ENCODE peak calls at places on chromosomes 11 and 22, in four cellular contexts. One of them, this sample, is unnamed.
A peak's percentile ranks its signal among the peaks of the same experiment; 100 is the strongest.

GRCh38 chr22:37176464-37177061 is 11.5 kb downstream of the C1QTNF6 start:
- DNase-seq in HS-27A: no peak
- DNase-seq in ACHN: no peak
- DNase-seq in CD8-positive, alpha-beta T cell: no peak
- DNase-seq in this sample: peak; percentile 71

GRCh38 chr11:46642627-46643335 is 25.4 kb downstream of the ATG13 start:
- DNase-seq in HS-27A: no peak
- DNase-seq in ACHN: no peak
- DNase-seq in CD8-positive, alpha-beta T cell: no peak
- DNase-seq in this sample: no peak

GRCh38 chr11:124754309-124754708 is 2.3 kb upstream of the VSIG2 start:
- DNase-seq in HS-27A: no peak
- DNase-seq in ACHN: no peak
- DNase-seq in CD8-positive, alpha-beta T cell: no peak
- DNase-seq in this sample: no peak

GRCh38 chr22:31211504-31211861 is 615 bp upstream of the LIMK2 start:
- DNase-seq in HS-27A: no peak
- DNase-seq in ACHN: no peak
- DNase-seq in CD8-positive, alpha-beta T cell: no peak
- DNase-seq in this sample: no peak

GRCh38 chr11:114088836-114089235 is 29.3 kb downstream of the ZBTB16 start:
- DNase-seq in HS-27A: no peak
- DNase-seq in ACHN: no peak
- DNase-seq in CD8-positive, alpha-beta T cell: no peak
- DNase-seq in this sample: no peak

GRCh38 chr11:117814766-117815261 is 9.7 kb downstream of the FXYD2 start:
- DNase-seq in HS-27A: no peak
- DNase-seq in ACHN: peak; percentile 98
- DNase-seq in CD8-positive, alpha-beta T cell: peak; percentile 92
- DNase-seq in this sample: peak; percentile 90

GRCh38 chr11:129881570-129882170 is 13.7 kb downstream of the NFRKB start:
- DNase-seq in HS-27A: no peak
- DNase-seq in ACHN: peak; percentile 36
- DNase-seq in CD8-positive, alpha-beta T cell: peak; percentile 64
- DNase-seq in this sample: peak; percentile 56

GRCh38 chr11:11969380-11970215 is 38.8 kb downstream of the DKK3 start:
- DNase-seq in HS-27A: no peak
- DNase-seq in ACHN: no peak
- DNase-seq in CD8-positive, alpha-beta T cell: no peak
- DNase-seq in this sample: no peak

GRCh38 chr22:20937794-20938148 is 20.6 kb downstream of the CRKL start:
- DNase-seq in HS-27A: no peak
- DNase-seq in ACHN: no peak
- DNase-seq in CD8-positive, alpha-beta T cell: no peak
- DNase-seq in this sample: no peak

GRCh38 chr11:114079406-114080072 is 20.0 kb downstream of the ZBTB16 start:
- DNase-seq in HS-27A: no peak
- DNase-seq in ACHN: no peak
- DNase-seq in CD8-positive, alpha-beta T cell: no peak
- DNase-seq in this sample: no peak

GRCh38 chr11:117506856-117507425 is 179.3 kb downstream of the CEP164 start:
- DNase-seq in HS-27A: no peak
- DNase-seq in ACHN: no peak
- DNase-seq in CD8-positive, alpha-beta T cell: no peak
- DNase-seq in this sample: no peak

GRCh38 chr22:31625661-31626426 is 36.2 kb downstream of the PISD start:
- DNase-seq in HS-27A: no peak
- DNase-seq in ACHN: no peak
- DNase-seq in CD8-positive, alpha-beta T cell: no peak
- DNase-seq in this sample: peak; percentile 55

GRCh38 chr11:103988595-103988969 is 47.9 kb upstream of the DDI1 start:
- DNase-seq in HS-27A: no peak
- DNase-seq in ACHN: no peak
- DNase-seq in CD8-positive, alpha-beta T cell: no peak
- DNase-seq in this sample: no peak

GRCh38 chr11:67281552-67282150 is 7.5 kb upstream of the ANKRD13D start:
- DNase-seq in HS-27A: no peak
- DNase-seq in ACHN: no peak
- DNase-seq in CD8-positive, alpha-beta T cell: no peak
- DNase-seq in this sample: no peak

GRCh38 chr22:39311592-39312400 is 7.6 kb downstream of the RPL3 start:
- DNase-seq in HS-27A: no peak
- DNase-seq in ACHN: no peak
- DNase-seq in CD8-positive, alpha-beta T cell: no peak
- DNase-seq in this sample: no peak

GRCh38 chr11:61695917-61696316 is 15.7 kb downstream of the DAGLA start:
- DNase-seq in HS-27A: no peak
- DNase-seq in ACHN: peak; percentile 86
- DNase-seq in CD8-positive, alpha-beta T cell: peak; percentile 85
- DNase-seq in this sample: peak; percentile 76

GRCh38 chr22:50670914-50671538 is 1.6 kb upstream of the SHANK3 start:
- DNase-seq in HS-27A: no peak
- DNase-seq in ACHN: no peak
- DNase-seq in CD8-positive, alpha-beta T cell: no peak
- DNase-seq in this sample: no peak

GRCh38 chr11:96012086-96012824 is 88.3 kb upstream of the MTMR2 start:
- DNase-seq in HS-27A: no peak
- DNase-seq in ACHN: peak; percentile 87
- DNase-seq in CD8-positive, alpha-beta T cell: peak; percentile 61
- DNase-seq in this sample: peak; percentile 87

GRCh38 chr22:45211435-45211834 is 29.3 kb downstream of the KIAA0930 start:
- DNase-seq in HS-27A: no peak
- DNase-seq in ACHN: no peak
- DNase-seq in CD8-positive, alpha-beta T cell: no peak
- DNase-seq in this sample: no peak

GRCh38 chr22:32744560-32744959 is 56.9 kb upstream of the TIMP3 start:
- DNase-seq in HS-27A: no peak
- DNase-seq in ACHN: no peak
- DNase-seq in CD8-positive, alpha-beta T cell: no peak
- DNase-seq in this sample: no peak

GRCh38 chr22:27097933-27098332 is 440.5 kb downstream of the MIAT start:
- DNase-seq in HS-27A: no peak
- DNase-seq in ACHN: peak; percentile 33
- DNase-seq in CD8-positive, alpha-beta T cell: no peak
- DNase-seq in this sample: no peak

GRCh38 chr11:117910525-117910924 is 18.7 kb downstream of the TMPRSS13 start:
- DNase-seq in HS-27A: no peak
- DNase-seq in ACHN: no peak
- DNase-seq in CD8-positive, alpha-beta T cell: no peak
- DNase-seq in this sample: no peak

GRCh38 chr22:35037089-35037488 is 28.9 kb upstream of the ISX start:
- DNase-seq in HS-27A: no peak
- DNase-seq in ACHN: no peak
- DNase-seq in CD8-positive, alpha-beta T cell: no peak
- DNase-seq in this sample: no peak

GRCh38 chr22:17554814-17555213 is 8.5 kb upstream of the SLC25A18 start:
- DNase-seq in HS-27A: no peak
- DNase-seq in ACHN: no peak
- DNase-seq in CD8-positive, alpha-beta T cell: no peak
- DNase-seq in this sample: no peak

GRCh38 chr11:122149232-122149631 is 33.2 kb upstream of the BLID start:
- DNase-seq in HS-27A: no peak
- DNase-seq in ACHN: no peak
- DNase-seq in CD8-positive, alpha-beta T cell: no peak
- DNase-seq in this sample: no peak

GRCh38 chr11:45210846-45211245 is 64.4 kb downstream of the PRDM11 start:
- DNase-seq in HS-27A: no peak
- DNase-seq in ACHN: no peak
- DNase-seq in CD8-positive, alpha-beta T cell: no peak
- DNase-seq in this sample: no peak

GRCh38 chr11:71418643-71419042 is 29.6 kb downstream of the DHCR7 start:
- DNase-seq in HS-27A: no peak
- DNase-seq in ACHN: no peak
- DNase-seq in CD8-positive, alpha-beta T cell: no peak
- DNase-seq in this sample: no peak

GRCh38 chr11:68962527-68963250 is 18.1 kb downstream of the MRGPRD start:
- DNase-seq in HS-27A: no peak
- DNase-seq in ACHN: no peak
- DNase-seq in CD8-positive, alpha-beta T cell: no peak
- DNase-seq in this sample: no peak

GRCh38 chr22:42321908-42322561 is 51.6 kb upstream of the TCF20 start:
- DNase-seq in HS-27A: no peak
- DNase-seq in ACHN: no peak
- DNase-seq in CD8-positive, alpha-beta T cell: no peak
- DNase-seq in this sample: peak; percentile 64

GRCh38 chr22:38228873-38229740 is 27.3 kb downstream of the MAFF start:
- DNase-seq in HS-27A: no peak
- DNase-seq in ACHN: no peak
- DNase-seq in CD8-positive, alpha-beta T cell: no peak
- DNase-seq in this sample: no peak

GRCh38 chr11:91880660-91881059 is 344.0 kb upstream of the FAT3 start:
- DNase-seq in HS-27A: no peak
- DNase-seq in ACHN: no peak
- DNase-seq in CD8-positive, alpha-beta T cell: no peak
- DNase-seq in this sample: no peak

GRCh38 chr11:115501895-115502589 is 2.2 kb downstream of the CADM1 start:
- DNase-seq in HS-27A: no peak
- DNase-seq in ACHN: no peak
- DNase-seq in CD8-positive, alpha-beta T cell: no peak
- DNase-seq in this sample: peak; percentile 24

GRCh38 chr11:117908261-117908895 is 20.8 kb downstream of the TMPRSS13 start:
- DNase-seq in HS-27A: no peak
- DNase-seq in ACHN: no peak
- DNase-seq in CD8-positive, alpha-beta T cell: no peak
- DNase-seq in this sample: no peak

GRCh38 chr11:47606731-47607130 is 12.5 kb upstream of the C1QTNF4 start:
- DNase-seq in HS-27A: no peak
- DNase-seq in ACHN: no peak
- DNase-seq in CD8-positive, alpha-beta T cell: no peak
- DNase-seq in this sample: no peak

GRCh38 chr22:46262449-46263207 is 515 bp downstream of the PKDREJ start:
- DNase-seq in HS-27A: no peak
- DNase-seq in ACHN: no peak
- DNase-seq in CD8-positive, alpha-beta T cell: no peak
- DNase-seq in this sample: peak; percentile 59